ENCODE peak calls at places on chromosomes 11 and 22, in four cellular contexts. I is Caco-2; Q is activated CD8-positive, alpha-beta memory T cell treated with anti-CD3 and anti-CD28 coated beads for 1 hour; W is aorta. P is an unnamed sample.
A peak's percentile ranks its signal among the peaks of the same experiment; 100 is the strongest.

GRCh38 chr11:28457481-28458145 is 349.4 kb downstream of the METTL15 start:
- DNase-seq in W (no peak), I (no peak), Q (no peak), P (no peak)

GRCh38 chr22:28222976-28223375 is 303.9 kb upstream of the PITPNB start:
- DNase-seq in I (no peak), W (no peak), Q (no peak), P (no peak)

GRCh38 chr11:5690736-5691135 is 1.1 kb downstream of the TRIM22 start:
- DNase-seq in I (no peak), Q (no peak), W (no peak), P (no peak)

GRCh38 chr11:74320538-74320937 is 9.1 kb upstream of the P4HA3 start:
- DNase-seq in W (no peak), Q (no peak), I (no peak), P (no peak)

GRCh38 chr22:44331881-44332714 is 19.3 kb upstream of the SHISAL1 start:
- DNase-seq in Q (no peak), W (no peak), I (no peak), P (no peak)

GRCh38 chr22:36746571-36746970 is 29.3 kb downstream of the IFT27 start:
- DNase-seq in I (peak; percentile 19), W (no peak), Q (no peak), P (no peak)

GRCh38 chr11:77450227-77450626 is 23.7 kb downstream of the PAK1 start:
- DNase-seq in W (no peak), Q (no peak), I (no peak), P (no peak)

GRCh38 chr11:128621491-128622136 is 34.3 kb upstream of the ETS1 start:
- DNase-seq in I (no peak), W (no peak), Q (no peak), P (peak; percentile 67)

GRCh38 chr11:119195680-119196079 is 10.4 kb downstream of the NHERF4 start:
- DNase-seq in Q (no peak), I (peak; percentile 81), W (no peak), P (peak; percentile 49)

GRCh38 chr22:24444729-24445466 is 17.5 kb downstream of the ADORA2A start:
- DNase-seq in W (no peak), I (no peak), Q (no peak), P (no peak)

GRCh38 chr22:48955351-48956311 is 872.0 kb downstream of the BRD1 start:
- DNase-seq in W (no peak), I (no peak), Q (no peak), P (no peak)

GRCh38 chr11:106398396-106399074 is 321.1 kb downstream of the AASDHPPT start:
- DNase-seq in Q (no peak), W (no peak), I (no peak), P (peak; percentile 72)

GRCh38 chr11:122333476-122333875 is 217.5 kb upstream of the BLID start:
- DNase-seq in Q (no peak), I (no peak), W (no peak), P (no peak)

GRCh38 chr11:11038339-11039248 is 180.7 kb upstream of the ZBED5 start:
- DNase-seq in Q (no peak), W (no peak), I (no peak), P (no peak)